ENCODE peak calls at places on chromosome 2, in nine cellular contexts. One of them, this sample, is unnamed.

GRCh38 chr2:100013892-100014677 is 128.3 kb downstream of the AFF3 start:
- DNase-seq in fibroblast of lung: peak; percentile 98
- DNase-seq in lower leg skin: no peak
- DNase-seq in WTC11: peak; percentile 37
- DNase-seq in omental fat pad: no peak
- DNase-seq in WERI-Rb-1: peak; percentile 9
- DNase-seq in HCT116: peak; percentile 81
- DNase-seq in chondrocyte: no peak
- DNase-seq in GM23338: peak; percentile 27
- DNase-seq in this sample: no peak

GRCh38 chr2:143481231-143481613 is 352.0 kb downstream of the ARHGAP15 start:
- DNase-seq in HCT116: no peak
- DNase-seq in lower leg skin: no peak
- DNase-seq in chondrocyte: no peak
- DNase-seq in GM23338: no peak
- DNase-seq in WERI-Rb-1: no peak
- DNase-seq in WTC11: no peak
- DNase-seq in fibroblast of lung: no peak
- DNase-seq in omental fat pad: no peak
- DNase-seq in this sample: no peak

GRCh38 chr2:1664076-1664605 is 80.2 kb downstream of the PXDN start:
- DNase-seq in HCT116: no peak
- DNase-seq in GM23338: no peak
- DNase-seq in omental fat pad: no peak
- DNase-seq in WERI-Rb-1: no peak
- DNase-seq in lower leg skin: peak; percentile 17
- DNase-seq in chondrocyte: no peak
- DNase-seq in fibroblast of lung: no peak
- DNase-seq in WTC11: no peak
- DNase-seq in this sample: no peak

GRCh38 chr2:241180495-241180894 is 8.0 kb upstream of the ANO7 start:
- DNase-seq in GM23338: peak; percentile 93
- DNase-seq in chondrocyte: peak; percentile 74
- DNase-seq in WERI-Rb-1: no peak
- DNase-seq in omental fat pad: no peak
- DNase-seq in WTC11: peak; percentile 82
- DNase-seq in lower leg skin: no peak
- DNase-seq in HCT116: peak; percentile 19
- DNase-seq in fibroblast of lung: no peak
- DNase-seq in this sample: no peak

GRCh38 chr2:70684846-70685622 is 83.0 kb downstream of the ADD2 start:
- DNase-seq in fibroblast of lung: no peak
- DNase-seq in GM23338: no peak
- DNase-seq in WERI-Rb-1: peak; percentile 3
- DNase-seq in omental fat pad: no peak
- DNase-seq in chondrocyte: no peak
- DNase-seq in HCT116: no peak
- DNase-seq in lower leg skin: peak; percentile 6
- DNase-seq in WTC11: no peak
- DNase-seq in this sample: no peak

GRCh38 chr2:130332271-130333073 is 10.2 kb upstream of the IMP4 start:
- DNase-seq in omental fat pad: peak; percentile 58
- DNase-seq in fibroblast of lung: peak; percentile 82
- DNase-seq in WTC11: peak; percentile 83
- DNase-seq in chondrocyte: no peak
- DNase-seq in HCT116: peak; percentile 53
- DNase-seq in GM23338: peak; percentile 82
- DNase-seq in lower leg skin: peak; percentile 93
- DNase-seq in WERI-Rb-1: peak; percentile 74
- DNase-seq in this sample: peak; percentile 65

GRCh38 chr2:47572136-47572535 is 169.2 kb downstream of the MSH2 start:
- DNase-seq in omental fat pad: no peak
- DNase-seq in fibroblast of lung: no peak
- DNase-seq in HCT116: no peak
- DNase-seq in WERI-Rb-1: no peak
- DNase-seq in lower leg skin: no peak
- DNase-seq in WTC11: no peak
- DNase-seq in GM23338: no peak
- DNase-seq in chondrocyte: no peak
- DNase-seq in this sample: no peak

GRCh38 chr2:238581126-238581525 is 154.4 kb downstream of the ASB1 start:
- DNase-seq in fibroblast of lung: no peak
- DNase-seq in WERI-Rb-1: no peak
- DNase-seq in omental fat pad: no peak
- DNase-seq in HCT116: no peak
- DNase-seq in chondrocyte: no peak
- DNase-seq in GM23338: no peak
- DNase-seq in lower leg skin: peak; percentile 21
- DNase-seq in WTC11: no peak
- DNase-seq in this sample: no peak

GRCh38 chr2:144516981-144517824 is 2.7 kb downstream of the ZEB2 start:
- DNase-seq in HCT116: no peak
- DNase-seq in lower leg skin: peak; percentile 92
- DNase-seq in omental fat pad: no peak
- DNase-seq in WTC11: no peak
- DNase-seq in GM23338: peak; percentile 66
- DNase-seq in fibroblast of lung: peak; percentile 96
- DNase-seq in chondrocyte: no peak
- DNase-seq in WERI-Rb-1: peak; percentile 41
- DNase-seq in this sample: peak; percentile 67

GRCh38 chr2:54610700-54611099 is 112.8 kb upstream of the EML6 start:
- DNase-seq in chondrocyte: no peak
- DNase-seq in lower leg skin: no peak
- DNase-seq in omental fat pad: no peak
- DNase-seq in WERI-Rb-1: no peak
- DNase-seq in WTC11: no peak
- DNase-seq in GM23338: no peak
- DNase-seq in fibroblast of lung: no peak
- DNase-seq in HCT116: no peak
- DNase-seq in this sample: no peak

GRCh38 chr2:18084376-18084775 is 205.9 kb downstream of the KCNS3 start:
- DNase-seq in WTC11: no peak
- DNase-seq in omental fat pad: no peak
- DNase-seq in lower leg skin: no peak
- DNase-seq in WERI-Rb-1: no peak
- DNase-seq in HCT116: no peak
- DNase-seq in chondrocyte: no peak
- DNase-seq in fibroblast of lung: no peak
- DNase-seq in GM23338: no peak
- DNase-seq in this sample: no peak

GRCh38 chr2:202056611-202057010 is 16.4 kb upstream of the KIAA2012 start:
- DNase-seq in fibroblast of lung: peak; percentile 47
- DNase-seq in chondrocyte: no peak
- DNase-seq in omental fat pad: no peak
- DNase-seq in WTC11: no peak
- DNase-seq in HCT116: no peak
- DNase-seq in WERI-Rb-1: no peak
- DNase-seq in GM23338: no peak
- DNase-seq in lower leg skin: no peak
- DNase-seq in this sample: no peak

GRCh38 chr2:202064206-202064880 is 8.7 kb upstream of the KIAA2012 start:
- DNase-seq in GM23338: peak; percentile 60
- DNase-seq in WERI-Rb-1: peak; percentile 60
- DNase-seq in HCT116: no peak
- DNase-seq in lower leg skin: no peak
- DNase-seq in omental fat pad: no peak
- DNase-seq in WTC11: no peak
- DNase-seq in fibroblast of lung: peak; percentile 79
- DNase-seq in chondrocyte: no peak
- DNase-seq in this sample: no peak

GRCh38 chr2:202061695-202062094 is 11.4 kb upstream of the KIAA2012 start:
- DNase-seq in chondrocyte: no peak
- DNase-seq in omental fat pad: no peak
- DNase-seq in fibroblast of lung: no peak
- DNase-seq in WTC11: no peak
- DNase-seq in lower leg skin: no peak
- DNase-seq in HCT116: no peak
- DNase-seq in WERI-Rb-1: no peak
- DNase-seq in GM23338: no peak
- DNase-seq in this sample: no peak

GRCh38 chr2:202064881-202065230 is 8.2 kb upstream of the KIAA2012 start:
- DNase-seq in lower leg skin: no peak
- DNase-seq in omental fat pad: no peak
- DNase-seq in HCT116: no peak
- DNase-seq in fibroblast of lung: no peak
- DNase-seq in chondrocyte: no peak
- DNase-seq in GM23338: no peak
- DNase-seq in WTC11: no peak
- DNase-seq in WERI-Rb-1: no peak
- DNase-seq in this sample: no peak

GRCh38 chr2:202060218-202060617 is 12.8 kb upstream of the KIAA2012 start:
- DNase-seq in HCT116: no peak
- DNase-seq in lower leg skin: no peak
- DNase-seq in WERI-Rb-1: no peak
- DNase-seq in GM23338: peak; percentile 60
- DNase-seq in omental fat pad: no peak
- DNase-seq in chondrocyte: no peak
- DNase-seq in WTC11: no peak
- DNase-seq in fibroblast of lung: no peak
- DNase-seq in this sample: no peak
- TF ChIP-seq CTCF in HCT116: peak; percentile 61
- TF ChIP-seq CTCF in lower leg skin: no peak
- TF ChIP-seq CTCF in WERI-Rb-1: no peak
- TF ChIP-seq CTCF in GM23338: peak; percentile 69
- TF ChIP-seq CTCF in omental fat pad: no peak
- TF ChIP-seq CTCF in chondrocyte: peak; percentile 56
- TF ChIP-seq CTCF in WTC11: peak; percentile 32
- TF ChIP-seq CTCF in fibroblast of lung: no peak
- TF ChIP-seq CTCF in this sample: no peak

GRCh38 chr2:233074106-233074505 is 14.0 kb downstream of the INPP5D start:
- DNase-seq in GM23338: peak; percentile 55
- DNase-seq in chondrocyte: no peak
- DNase-seq in WERI-Rb-1: no peak
- DNase-seq in WTC11: peak; percentile 38
- DNase-seq in omental fat pad: no peak
- DNase-seq in lower leg skin: peak; percentile 59
- DNase-seq in HCT116: no peak
- DNase-seq in fibroblast of lung: no peak
- DNase-seq in this sample: no peak
- TF ChIP-seq CTCF in GM23338: peak; percentile 17
- TF ChIP-seq CTCF in chondrocyte: no peak
- TF ChIP-seq CTCF in WERI-Rb-1: no peak
- TF ChIP-seq CTCF in WTC11: no peak
- TF ChIP-seq CTCF in omental fat pad: no peak
- TF ChIP-seq CTCF in lower leg skin: no peak
- TF ChIP-seq CTCF in HCT116: no peak
- TF ChIP-seq CTCF in fibroblast of lung: no peak
- TF ChIP-seq CTCF in this sample: no peak

GRCh38 chr2:204264068-204264693 is 281.1 kb upstream of the PARD3B start:
- DNase-seq in lower leg skin: no peak
- DNase-seq in chondrocyte: no peak
- DNase-seq in WTC11: no peak
- DNase-seq in WERI-Rb-1: no peak
- DNase-seq in GM23338: peak; percentile 32
- DNase-seq in HCT116: no peak
- DNase-seq in fibroblast of lung: no peak
- DNase-seq in omental fat pad: no peak
- DNase-seq in this sample: no peak
- TF ChIP-seq CTCF in lower leg skin: no peak
- TF ChIP-seq CTCF in chondrocyte: no peak
- TF ChIP-seq CTCF in WTC11: no peak
- TF ChIP-seq CTCF in WERI-Rb-1: no peak
- TF ChIP-seq CTCF in GM23338: no peak
- TF ChIP-seq CTCF in HCT116: no peak
- TF ChIP-seq CTCF in fibroblast of lung: no peak
- TF ChIP-seq CTCF in omental fat pad: no peak
- TF ChIP-seq CTCF in this sample: no peak

DNA sequence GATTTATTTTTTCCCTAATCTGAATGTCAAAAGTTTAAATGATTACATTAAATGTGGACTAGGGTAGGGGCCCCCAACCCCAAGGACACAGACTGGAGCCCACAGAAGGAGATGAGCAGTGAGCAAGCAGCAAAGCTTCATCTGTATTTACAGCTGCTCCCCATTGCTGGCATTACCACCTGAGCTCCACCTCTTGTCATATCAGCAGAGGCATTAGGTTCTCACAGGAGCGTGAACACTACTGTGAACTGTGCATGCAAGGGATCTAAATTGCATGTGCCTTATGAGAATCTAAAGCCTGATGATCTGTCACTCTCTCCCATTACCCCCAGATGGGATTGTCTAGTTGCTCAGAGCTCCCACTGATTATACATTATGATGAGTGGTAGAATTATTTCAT is 3.8 kb downstream of the MOB1A start:
- DNase-seq in WERI-Rb-1: no peak
- DNase-seq in lower leg skin: no peak
- DNase-seq in chondrocyte: no peak
- DNase-seq in WTC11: no peak
- DNase-seq in GM23338: no peak
- DNase-seq in omental fat pad: no peak
- DNase-seq in fibroblast of lung: no peak
- DNase-seq in HCT116: no peak
- DNase-seq in this sample: no peak
- TF ChIP-seq CTCF in WERI-Rb-1: no peak
- TF ChIP-seq CTCF in lower leg skin: no peak
- TF ChIP-seq CTCF in chondrocyte: no peak
- TF ChIP-seq CTCF in WTC11: no peak
- TF ChIP-seq CTCF in GM23338: no peak
- TF ChIP-seq CTCF in omental fat pad: no peak
- TF ChIP-seq CTCF in fibroblast of lung: no peak
- TF ChIP-seq CTCF in HCT116: no peak
- TF ChIP-seq CTCF in this sample: no peak

DNA sequence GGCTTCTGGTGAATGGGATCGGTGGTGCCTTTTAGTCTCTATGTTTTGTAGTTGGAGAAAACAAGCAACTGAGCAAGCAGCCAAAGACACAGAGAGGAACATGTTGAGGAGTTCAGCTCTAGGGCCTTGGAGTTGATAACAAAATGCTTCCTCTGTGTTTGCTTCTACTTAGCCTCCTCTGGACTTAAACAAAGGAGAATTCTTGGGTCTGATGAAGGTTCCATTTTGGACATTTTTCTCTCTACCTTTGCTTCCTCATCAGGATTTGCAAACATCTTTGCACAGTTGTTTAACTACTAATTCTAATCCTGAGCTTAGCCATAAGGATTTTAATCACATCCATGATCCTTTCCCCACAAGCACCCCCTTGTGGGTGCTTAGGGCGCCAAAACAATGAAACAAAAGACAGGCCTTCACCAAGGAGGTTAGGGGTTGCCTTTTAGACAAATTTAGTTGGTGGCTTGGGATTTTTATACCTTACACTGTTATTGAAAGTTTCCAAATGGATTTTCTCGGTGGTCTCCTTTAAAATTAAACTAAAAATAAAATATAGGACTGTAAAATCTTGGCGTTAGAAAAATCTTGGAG is 148.5 kb upstream of the SATB2 start:
- DNase-seq in chondrocyte: no peak
- DNase-seq in lower leg skin: no peak
- DNase-seq in WERI-Rb-1: peak; percentile 50
- DNase-seq in GM23338: peak; percentile 55
- DNase-seq in omental fat pad: no peak
- DNase-seq in fibroblast of lung: no peak
- DNase-seq in HCT116: no peak
- DNase-seq in WTC11: no peak
- DNase-seq in this sample: no peak
- TF ChIP-seq CTCF in chondrocyte: peak; percentile 45
- TF ChIP-seq CTCF in lower leg skin: no peak
- TF ChIP-seq CTCF in WERI-Rb-1: peak; percentile 46
- TF ChIP-seq CTCF in GM23338: peak; percentile 68
- TF ChIP-seq CTCF in omental fat pad: no peak
- TF ChIP-seq CTCF in fibroblast of lung: no peak
- TF ChIP-seq CTCF in HCT116: peak; percentile 49
- TF ChIP-seq CTCF in WTC11: no peak
- TF ChIP-seq CTCF in this sample: no peak

GRCh38 chr2:11411768-11412448 is 54.1 kb downstream of the E2F6 start:
- DNase-seq in WTC11: peak; percentile 65
- DNase-seq in omental fat pad: no peak
- DNase-seq in WERI-Rb-1: peak; percentile 66
- DNase-seq in fibroblast of lung: peak; percentile 72
- DNase-seq in HCT116: no peak
- DNase-seq in chondrocyte: no peak
- DNase-seq in lower leg skin: peak; percentile 82
- DNase-seq in GM23338: peak; percentile 88
- DNase-seq in this sample: no peak
- TF ChIP-seq CTCF in WTC11: peak; percentile 49
- TF ChIP-seq CTCF in omental fat pad: no peak
- TF ChIP-seq CTCF in WERI-Rb-1: peak; percentile 78
- TF ChIP-seq CTCF in fibroblast of lung: peak; percentile 93
- TF ChIP-seq CTCF in HCT116: peak; percentile 83
- TF ChIP-seq CTCF in chondrocyte: peak; percentile 91
- TF ChIP-seq CTCF in lower leg skin: no peak
- TF ChIP-seq CTCF in GM23338: peak; percentile 91
- TF ChIP-seq CTCF in this sample: no peak

This sample was measured in activated B cell treated with CpG ODN at 0.5 μM for 24 hours.